ENCODE peak calls at places on chromosomes 5 and 9, in four cellular contexts. V is aorta, S is HFFc6, T is neuronal stem cell. L is an unnamed sample.
A peak's percentile ranks its signal among the peaks of the same experiment; 100 is the strongest.

GRCh38 chr5:141596867-141597266 is 21.9 kb downstream of the DIAPH1 start:
- DNase-seq in S (no peak), V (no peak), T (no peak), L (no peak)

GRCh38 chr5:41831155-41831554 is 39.1 kb downstream of the OXCT1 start:
- DNase-seq in S (no peak), T (no peak), V (no peak), L (no peak)

GRCh38 chr5:167030500-167031120 is 1260.8 kb upstream of the WWC1 start:
- DNase-seq in V (no peak), S (no peak), T (peak; percentile 31), L (no peak)

GRCh38 chr5:65072836-65073620 is 304.3 kb downstream of the CWC27 start:
- DNase-seq in T (no peak), V (no peak), S (no peak), L (no peak)

GRCh38 chr9:69425402-69425801 is 100.4 kb downstream of the ENTREP1 start:
- DNase-seq in T (no peak), S (no peak), V (no peak), L (no peak)

GRCh38 chr9:101398930-101399640 is 434 bp downstream of the ZNF189 start:
- DNase-seq in V (no peak), S (no peak), T (no peak), L (no peak)

GRCh38 chr9:69168709-69169217 is 5.3 kb upstream of the TJP2 start:
- DNase-seq in T (no peak), V (no peak), S (no peak), L (peak; percentile 92)

GRCh38 chr5:95962475-95962773 is 773 bp upstream of the ELL2 start:
- DNase-seq in T (no peak), V (no peak), S (no peak), L (no peak)

GRCh38 chr5:159097461-159098284 is 2.0 kb downstream of the EBF1 start:
- DNase-seq in V (peak; percentile 71), T (peak; percentile 23), S (no peak), L (no peak)

GRCh38 chr9:36165766-36166149 is 3.4 kb upstream of the CCIN start:
- DNase-seq in S (peak; percentile 40), V (no peak), T (no peak), L (no peak)

GRCh38 chr5:39411985-39412384 is 12.8 kb downstream of the DAB2 start:
- DNase-seq in T (no peak), V (no peak), S (no peak), L (no peak)

GRCh38 chr5:166883016-166883415 is 1408.4 kb upstream of the WWC1 start:
- DNase-seq in V (no peak), S (no peak), T (no peak), L (no peak)

GRCh38 chr5:10481241-10481932 is 39.7 kb downstream of the ROPN1L start:
- DNase-seq in S (no peak), T (no peak), V (no peak), L (no peak)

GRCh38 chr5:147101654-147102053 is 133.2 kb upstream of the STK32A start:
- DNase-seq in S (no peak), T (no peak), V (no peak), L (no peak)

GRCh38 chr9:125189361-125190289 is at the start of gene PPP6C:
- DNase-seq in S (peak; percentile 95), T (peak; percentile 93), V (peak; percentile 99), L (peak; percentile 98)

GRCh38 chr5:4553130-4553529 is 587.0 kb upstream of the ADAMTS16 start:
- DNase-seq in T (no peak), V (no peak), S (no peak), L (no peak)

GRCh38 chr5:174327317-174327864 is 281.9 kb downstream of the NSG2 start:
- DNase-seq in V (peak; percentile 82), S (peak; percentile 47), T (peak; percentile 75), L (peak; percentile 50)

GRCh38 chr5:132751444-132751843 is 4.2 kb downstream of the CCNI2 start:
- DNase-seq in T (no peak), S (no peak), V (peak; percentile 76), L (no peak)

GRCh38 chr9:127722055-127722454 is 6.2 kb downstream of the TTC16 start:
- DNase-seq in T (no peak), S (no peak), V (no peak), L (no peak)

GRCh38 chr9:89387970-89388867 is 69.9 kb downstream of the SECISBP2 start:
- DNase-seq in T (no peak), S (peak; percentile 11), V (peak; percentile 63), L (peak; percentile 83)

GRCh38 chr9:128696923-128697707 is 5.2 kb upstream of the PKN3 start:
- DNase-seq in S (no peak), V (no peak), T (no peak), L (no peak)

GRCh38 chr9:31730398-31730797 is 654.0 kb upstream of the ACO1 start:
- DNase-seq in S (no peak), V (no peak), T (no peak), L (no peak)

GRCh38 chr5:74094096-74094778 is 468.2 kb downstream of the ARHGEF28 start:
- DNase-seq in T (no peak), S (no peak), V (no peak), L (no peak)

GRCh38 chr5:133400120-133400519 is 212.2 kb downstream of the FSTL4 start:
- DNase-seq in T (no peak), V (no peak), S (no peak), L (peak; percentile 15)

GRCh38 chr9:469672-470040 is 255.0 kb downstream of the DOCK8 start:
- DNase-seq in V (peak; percentile 47), T (no peak), S (no peak), L (no peak)

GRCh38 chr5:178111925-178112324 is 1.4 kb upstream of the N4BP3 start:
- DNase-seq in T (no peak), V (no peak), S (no peak), L (no peak)

GRCh38 chr9:33445941-33446506 is 1.4 kb downstream of the AQP3 start:
- DNase-seq in T (no peak), V (no peak), S (no peak), L (no peak)

GRCh38 chr9:98107926-98108325 is 11.1 kb downstream of the TRIM14 start:
- DNase-seq in T (no peak), V (no peak), S (no peak), L (no peak)

GRCh38 chr5:54285573-54286124 is 24.7 kb downstream of the ARL15 start:
- DNase-seq in V (no peak), T (no peak), S (no peak), L (no peak)

GRCh38 chr5:105868038-105868775 is 1802.5 kb downstream of the EFNA5 start:
- DNase-seq in V (no peak), T (no peak), S (no peak), L (no peak)

GRCh38 chr5:73370620-73371583 is 77.7 kb downstream of the FOXD1 start:
- DNase-seq in T (no peak), V (no peak), S (peak; percentile 93), L (no peak)

GRCh38 chr9:91192785-91193657 is 168.7 kb downstream of the AUH start:
- DNase-seq in V (peak; percentile 94), T (peak; percentile 30), S (peak; percentile 99), L (peak; percentile 81)

GRCh38 chr5:169325273-169325672 is 24.3 kb upstream of the SLIT3 start:
- DNase-seq in T (no peak), V (no peak), S (no peak), L (no peak)

GRCh38 chr9:122188369-122188768 is 28.7 kb downstream of the MORN5 start:
- DNase-seq in T (no peak), V (no peak), S (no peak), L (no peak)

GRCh38 chr9:74570879-74571512 is 73.9 kb downstream of the RORB start:
- DNase-seq in T (peak; percentile 14), S (peak; percentile 18), V (no peak), L (no peak)

GRCh38 chr9:89234636-89235035 is 56.0 kb upstream of the SHC3 start:
- DNase-seq in V (no peak), S (no peak), T (no peak), L (no peak)

GRCh38 chr5:137282216-137282615 is 216.9 kb downstream of the SPOCK1 start:
- DNase-seq in S (peak; percentile 9), T (no peak), V (no peak), L (no peak)

GRCh38 chr5:133382661-133383579 is 229.4 kb downstream of the FSTL4 start:
- DNase-seq in T (no peak), V (no peak), S (no peak), L (no peak)